ENCODE peak calls at places on chromosomes 7 and 10, in eight cellular contexts. J is dorsolateral prefrontal cortex, V is BE2C, T is Panc1, O is HepG2, G is right lobe of liver, I is astrocyte of the spinal cord, L is brain microvascular endothelial cell. H is an unnamed sample.

GRCh38 chr7:2537981-2538851 is 17.1 kb downstream of the BRAT1 start:
- DNase-seq in I (no peak), G (peak), V (peak), O (no peak), T (no peak), L (no peak), J (peak), H (no peak)

GRCh38 chr7:130490888-130491771 is 755 bp upstream of the MEST start:
- DNase-seq in T (no peak), L (peak), G (peak), V (no peak), O (no peak), J (peak), I (peak), H (no peak)

GRCh38 chr7:99272476-99273045 is at the start of gene MYH16:
- DNase-seq in G (no peak), V (no peak), I (peak), L (no peak), O (no peak), J (no peak), T (no peak), H (peak)

GRCh38 chr7:48876087-48876486 is 48.3 kb upstream of the CDC14C start:
- DNase-seq in I (no peak), V (no peak), J (no peak), G (no peak), O (no peak), T (no peak), L (no peak), H (no peak)

GRCh38 chr10:33758299-33758698 is 423.8 kb upstream of the NRP1 start:
- DNase-seq in L (no peak), T (no peak), G (no peak), J (no peak), I (no peak), O (no peak), V (no peak), H (no peak)

GRCh38 chr10:3193751-3194150 is 21.2 kb upstream of the PITRM1 start:
- DNase-seq in V (no peak), G (no peak), O (no peak), T (no peak), J (no peak), L (no peak), I (no peak), H (no peak)

GRCh38 chr7:8125680-8126444 is 136.1 kb downstream of the ICA1 start:
- DNase-seq in V (no peak), G (no peak), I (no peak), J (no peak), L (no peak), T (no peak), O (no peak), H (no peak)

GRCh38 chr10:109978481-109978880 is 29.3 kb upstream of the ADD3 start:
- DNase-seq in G (no peak), J (no peak), L (peak), O (peak), I (peak), T (no peak), V (peak), H (peak)

GRCh38 chr7:38451840-38452239 is 178.4 kb upstream of the TARP start:
- DNase-seq in G (no peak), V (no peak), J (no peak), L (peak), T (peak), O (peak), I (peak), H (peak)
- TF ChIP-seq CTCF in G (peak), V (peak), J (peak), L (peak), T (peak), O (peak), I (peak), H (peak)

GRCh38 chr7:135747366-135747765 is 1.2 kb downstream of the FAM180A start:
- DNase-seq in T (no peak), V (no peak), J (no peak), G (no peak), I (no peak), L (no peak), O (no peak), H (peak)
- H3K4me3 ChIP-seq in T (no peak), V (no peak), J (no peak), G (no peak), I (no peak), L (no peak), O (no peak), H (peak)

GRCh38 chr10:103847909-103848468 is 7.4 kb downstream of the SH3PXD2A start:
- DNase-seq in J (no peak), L (no peak), O (peak), G (no peak), I (no peak), V (no peak), T (no peak), H (no peak)
- TF ChIP-seq CTCF in J (no peak), L (peak), O (peak), G (no peak), I (peak), V (peak), T (peak), H (no peak)

GRCh38 chr7:6273380-6273837 is 985 bp upstream of the CYTH3 start:
- DNase-seq in J (peak), O (peak), T (no peak), V (peak), G (peak), L (no peak), I (no peak), H (no peak)
- H3K4me3 ChIP-seq in J (peak), O (no peak), T (no peak), V (peak), G (no peak), L (no peak), I (no peak), H (no peak)

DNA sequence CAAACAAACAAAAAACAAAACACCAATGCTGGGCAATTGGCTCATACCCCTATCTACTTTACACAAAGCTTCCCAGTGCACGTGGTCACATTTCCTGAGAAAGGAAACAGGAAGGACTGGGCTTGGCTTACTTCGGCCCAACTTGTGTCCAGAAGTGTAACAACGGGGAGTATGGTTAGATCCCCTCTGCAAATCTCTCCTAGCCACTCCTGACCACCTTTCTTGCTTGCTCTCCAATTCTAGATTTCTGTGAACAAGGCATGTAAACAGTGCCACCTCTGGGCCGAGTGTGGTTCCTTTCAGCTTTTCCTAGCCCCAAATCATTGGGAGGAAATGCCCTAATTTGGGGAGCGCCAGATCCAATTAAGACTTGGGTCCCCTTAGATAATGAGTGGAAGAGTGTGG is 21.0 kb upstream of the FRAT2 start:
- DNase-seq in G (no peak), O (no peak), L (no peak), T (no peak), J (no peak), V (no peak), I (no peak), H (peak)
- TF ChIP-seq CTCF in G (peak), O (peak), L (peak), T (no peak), J (peak), V (peak), I (peak), H (peak)

GRCh38 chr10:119398996-119399395 is 143.5 kb downstream of the RGS10 start:
- DNase-seq in T (no peak), J (no peak), I (no peak), O (no peak), L (no peak), V (no peak), G (no peak), H (peak)

GRCh38 chr10:119404719-119405504 is 137.6 kb downstream of the RGS10 start:
- DNase-seq in O (no peak), V (no peak), G (no peak), T (no peak), J (no peak), I (no peak), L (no peak), H (no peak)

GRCh38 chr10:119403927-119404326 is 138.6 kb downstream of the RGS10 start:
- DNase-seq in G (no peak), I (no peak), L (no peak), T (no peak), J (no peak), V (no peak), O (no peak), H (no peak)

GRCh38 chr10:119399466-119399865 is 143.1 kb downstream of the RGS10 start:
- DNase-seq in V (no peak), O (no peak), L (no peak), T (no peak), I (no peak), J (no peak), G (no peak), H (no peak)

GRCh38 chr10:119401671-119402395 is 140.7 kb downstream of the RGS10 start:
- DNase-seq in J (no peak), G (no peak), I (peak), O (peak), V (no peak), T (peak), L (peak), H (peak)
- H3K4me3 ChIP-seq in J (no peak), G (no peak), I (no peak), O (no peak), V (no peak), T (no peak), L (no peak), H (no peak)

DNA sequence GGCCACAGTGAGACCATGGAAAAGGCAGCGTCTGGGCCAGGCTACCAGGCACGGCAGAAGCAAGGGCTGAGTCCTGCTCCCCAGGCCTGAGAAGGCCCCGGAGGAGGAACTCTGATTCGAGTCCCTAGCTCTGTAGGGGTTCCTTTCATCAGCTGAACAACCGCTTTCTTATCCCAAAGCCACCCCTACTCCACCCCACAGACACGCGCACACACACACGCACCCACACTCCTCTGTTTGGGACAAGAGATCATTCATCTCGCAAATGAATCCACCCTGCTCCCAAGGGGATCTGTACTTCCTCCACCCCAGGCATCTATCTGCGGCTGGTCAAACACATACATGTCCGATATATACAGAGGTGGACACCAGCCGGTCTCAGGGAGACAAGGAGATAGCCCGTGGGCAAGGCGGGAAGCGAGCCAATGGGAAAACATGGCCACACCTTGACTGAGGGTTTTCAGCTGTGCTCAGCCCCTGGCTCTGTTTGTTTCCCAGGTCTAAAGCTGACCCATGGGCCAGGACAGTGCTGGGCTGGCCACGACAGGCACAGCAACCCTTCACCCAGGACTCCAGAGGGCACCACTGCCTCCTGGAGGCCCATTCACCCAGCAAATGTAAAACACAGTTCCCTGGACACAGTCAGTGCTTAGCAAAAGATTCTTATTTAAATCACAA is 7.3 kb downstream of the ZCCHC24 start:
- DNase-seq in I (no peak), V (no peak), J (peak), G (no peak), O (no peak), T (no peak), L (no peak), H (peak)
- TF ChIP-seq CTCF in I (peak), V (peak), J (peak), G (peak), O (peak), T (no peak), L (peak), H (peak)

H was measured in fibroblast of mammary gland.